ENCODE peak calls at places on chromosomes 2 and 18, in eight cellular contexts. F is K562, N is GM12878, T is HCT116, L is H1, H is HepG2, Q is endothelial cell of umbilical vein, D is SK-N-SH. J is an unnamed sample.

GRCh38 chr18:58949031-58949430 is 84.4 kb downstream of the ZNF532 start:
- DNase-seq in H (no peak), N (no peak), L (no peak), F (no peak), Q (no peak), T (no peak), D (no peak), J (no peak)

GRCh38 chr2:5494212-5494611 is 198.0 kb upstream of the SOX11 start:
- DNase-seq in Q (no peak), F (no peak), T (no peak), L (no peak), D (no peak), H (no peak), N (no peak), J (no peak)

GRCh38 chr2:197514754-197515153 is 1.1 kb upstream of the MOB4 start:
- DNase-seq in F (no peak), T (no peak), Q (no peak), L (no peak), D (peak; percentile 3), N (no peak), H (no peak), J (no peak)

GRCh38 chr2:28161466-28161865 is 231.2 kb upstream of the FOSL2 start:
- DNase-seq in H (no peak), Q (no peak), D (no peak), L (no peak), N (no peak), T (no peak), F (no peak), J (no peak)

GRCh38 chr18:76938619-76939018 is 116.3 kb downstream of the ZNF236 start:
- DNase-seq in H (no peak), L (no peak), N (no peak), F (no peak), D (no peak), T (no peak), Q (no peak), J (no peak)

GRCh38 chr2:240598311-240598911 is 11.9 kb downstream of the CAPN10 start:
- DNase-seq in N (no peak), T (no peak), L (no peak), D (no peak), H (no peak), Q (no peak), F (no peak), J (no peak)

GRCh38 chr2:237660381-237660900 is 33.1 kb downstream of the LRRFIP1 start:
- DNase-seq in H (no peak), T (no peak), N (no peak), Q (no peak), F (no peak), D (no peak), L (no peak), J (no peak)

GRCh38 chr18:32091724-32092421 is at the start of gene RNF138:
- DNase-seq in D (peak; percentile 89), T (peak; percentile 74), N (peak; percentile 42), Q (peak; percentile 84), H (peak; percentile 59), F (peak; percentile 89), L (peak; percentile 66), J (no peak)

GRCh38 chr18:45197526-45197970 is 417.7 kb upstream of the SLC14A2 start:
- DNase-seq in L (no peak), T (no peak), D (no peak), Q (no peak), F (no peak), N (peak; percentile 88), H (no peak), J (peak; percentile 89)

GRCh38 chr2:219497495-219498279 is 1.0 kb upstream of the GMPPA start:
- DNase-seq in L (no peak), Q (peak; percentile 78), H (peak; percentile 38), T (peak; percentile 56), F (peak; percentile 87), D (peak; percentile 94), N (no peak), J (no peak)

GRCh38 chr2:149666809-149667208 is 79.2 kb upstream of the MMADHC start:
- DNase-seq in T (no peak), D (no peak), Q (no peak), L (no peak), H (no peak), F (no peak), N (no peak), J (no peak)

GRCh38 chr18:58649966-58650816 is 21.1 kb upstream of the MALT1 start:
- DNase-seq in L (no peak), T (no peak), Q (no peak), F (no peak), D (no peak), H (no peak), N (peak; percentile 80), J (no peak)

GRCh38 chr2:108119026-108119425 is 120.7 kb upstream of the SULT1C3 start:
- DNase-seq in L (no peak), N (no peak), F (no peak), T (no peak), D (no peak), Q (no peak), H (no peak), J (no peak)

GRCh38 chr2:166916987-166917386 is 28.7 kb downstream of the XIRP2 start:
- DNase-seq in D (no peak), N (no peak), T (no peak), Q (no peak), L (no peak), H (no peak), F (no peak), J (no peak)
- H3K9ac ChIP-seq in D (no peak overlapping the region), N (no peak overlapping the region), T (no peak overlapping the region), Q (no peak overlapping the region), L (no peak overlapping the region), H (no peak overlapping the region), F (no peak overlapping the region), J (no peak overlapping the region)

DNA sequence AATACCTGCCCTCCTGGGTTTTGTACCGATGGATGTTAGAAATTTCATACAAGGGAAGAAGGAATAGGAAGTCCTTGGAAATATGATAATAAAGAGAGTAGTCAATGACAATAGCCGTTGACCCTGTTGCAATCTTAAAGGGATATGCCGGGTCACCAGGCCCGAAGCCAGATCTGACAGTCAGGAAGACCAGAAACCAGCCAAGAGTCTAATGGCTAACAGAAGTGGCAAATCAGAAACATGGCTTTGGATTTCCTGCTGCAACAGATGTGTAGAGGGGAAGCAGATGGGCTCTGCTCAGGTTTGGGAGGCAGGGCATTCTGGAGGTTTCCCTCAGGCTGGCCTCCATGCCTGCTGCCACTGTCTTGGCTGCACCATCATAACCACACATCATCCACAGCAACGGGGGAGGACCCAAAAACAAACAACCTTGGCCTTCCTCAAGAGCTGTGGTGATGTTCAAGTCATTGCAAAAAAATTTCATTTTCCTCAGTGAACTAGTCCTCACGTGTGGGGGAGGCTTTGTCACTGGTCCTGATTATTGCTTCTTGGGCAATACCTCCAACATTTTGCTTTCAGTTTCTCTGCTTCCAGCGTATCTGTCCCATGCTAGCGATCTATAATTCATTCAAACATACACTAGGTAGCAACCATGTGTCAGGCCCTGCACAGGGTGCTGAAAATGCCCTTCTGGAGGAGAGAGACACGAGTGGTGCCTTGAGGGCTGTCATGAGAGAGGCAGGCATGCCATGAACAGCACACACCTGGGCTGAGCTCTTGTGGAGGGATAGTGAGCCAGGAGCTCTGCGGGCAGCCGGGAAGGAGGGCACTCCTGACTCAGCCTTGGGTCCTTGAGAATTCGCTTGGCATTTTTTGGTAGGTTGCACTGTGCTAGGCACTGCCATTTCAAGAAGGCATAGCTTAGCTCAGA is 48.2 kb upstream of the LGALSL start:
- DNase-seq in N (no peak), H (no peak), F (no peak), T (no peak), Q (peak; percentile 32), D (no peak), L (no peak), J (no peak)
- TF ChIP-seq POLR2AphosphoS5 in N (no peak), H (no peak), F (no peak), T (no peak), Q (no peak), D (no peak), L (no peak), J (no peak)

DNA sequence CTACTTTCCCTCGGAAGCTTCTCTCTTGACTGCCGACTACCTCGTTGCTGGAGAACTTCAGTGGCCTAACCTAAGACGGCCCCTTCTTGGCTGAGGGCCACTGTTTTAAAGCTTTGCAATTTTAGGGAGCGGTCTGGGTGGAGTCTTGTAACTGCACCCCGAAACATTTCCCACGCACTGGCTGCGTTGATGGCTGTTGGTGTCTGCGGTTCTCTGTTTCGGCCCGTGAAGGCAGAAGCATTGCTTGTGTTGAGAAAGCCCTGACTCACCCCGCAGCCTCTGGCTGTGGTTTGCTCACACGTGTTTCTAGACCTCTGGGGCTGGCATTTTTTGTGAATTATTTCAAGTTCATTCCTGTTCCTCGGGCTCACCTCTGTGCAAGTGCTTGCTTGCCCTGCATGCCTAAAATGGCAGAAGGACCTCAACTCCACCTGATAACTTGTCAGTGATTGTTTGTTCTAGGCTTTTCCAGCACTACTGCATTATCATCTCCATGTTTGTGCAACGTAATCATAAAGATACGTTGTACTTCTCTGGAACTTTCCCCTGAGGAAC is 94.1 kb upstream of the DLX2 start:
- DNase-seq in F (no peak), H (no peak), Q (no peak), T (no peak), L (no peak), D (no peak), N (no peak), J (no peak)
- H3K9me3 ChIP-seq in F (peaks cover 7% of the 10 kb centered on the region), H (peaks cover 34% of the 10 kb centered on the region), Q (no peaks in the 10 kb centered on the region), T (peaks cover 11% of the 10 kb centered on the region), L (peaks cover 25% of the 10 kb centered on the region), D (peaks cover 18% of the 10 kb centered on the region), N (peaks cover 2% of the 10 kb centered on the region), J (peaks cover 6% of the 10 kb centered on the region)

DNA sequence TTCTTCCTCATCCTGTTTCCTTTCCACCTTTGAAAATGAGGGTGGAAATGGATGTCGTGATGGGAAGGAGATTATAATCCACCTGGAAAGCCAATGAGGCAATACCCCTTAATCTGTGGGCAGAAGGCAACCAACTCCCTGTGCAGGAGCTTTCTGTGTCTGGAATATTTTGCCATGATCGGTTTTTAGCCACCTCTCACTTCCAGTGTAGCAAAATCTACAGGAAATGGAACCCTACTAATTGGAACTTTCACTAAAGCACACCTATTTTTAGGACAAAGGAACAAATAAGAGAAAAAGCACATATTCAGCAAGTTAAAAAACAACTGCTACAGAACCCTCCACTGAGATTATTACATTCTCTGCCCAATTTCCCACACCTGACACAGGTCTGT is 112.1 kb upstream of the SMAD7 start:
- DNase-seq in F (no peak), Q (no peak), N (no peak), H (no peak), L (no peak), D (no peak), T (no peak), J (no peak)
- H3K9ac ChIP-seq in F (no peak overlapping the region), Q (no peak overlapping the region), N (no peak overlapping the region), H (no peak overlapping the region), L (no peak overlapping the region), D (no peak overlapping the region), T (no peak overlapping the region), J (no peak overlapping the region)

J was measured in SK-N-MC.